ENCODE peak calls at places on chromosome 16, in eight cellular contexts. Y is NCI-H2081 treated with DMSO at 0.1 percent for 48 hours, O is putamen, T is HS-27A, W is astrocyte of the cerebellum, E is pons, Q is mucosa of gallbladder, S is RWPE1. F is an unnamed sample.

GRCh38 chr16:78962457-78962929 is 638.0 kb downstream of the MAF start:
- DNase-seq in Y (no peak), O (no peak), T (no peak), W (no peak), E (no peak), Q (no peak), S (no peak), F (no peak)

GRCh38 chr16:57166951-57167350 is 18.9 kb downstream of the PSME3IP1 start:
- DNase-seq in Y (no peak), O (no peak), T (no peak), W (peak; percentile 33), E (peak; percentile 79), Q (no peak), S (no peak), F (peak; percentile 91)

GRCh38 chr16:66521951-66522771 is 27.8 kb downstream of the TK2 start:
- DNase-seq in Y (no peak), O (no peak), T (peak; percentile 34), W (peak; percentile 94), E (peak; percentile 62), Q (no peak), S (no peak), F (peak; percentile 81)

GRCh38 chr16:77295896-77296295 is 96.7 kb downstream of the SYCE1L start:
- DNase-seq in Y (no peak), O (no peak), T (no peak), W (no peak), E (no peak), Q (no peak), S (no peak), F (peak; percentile 41)

GRCh38 chr16:21336231-21336630 is 58.1 kb upstream of the CRYM start:
- DNase-seq in Y (no peak), O (no peak), T (no peak), W (no peak), E (no peak), Q (no peak), S (no peak), F (peak; percentile 49)

GRCh38 chr16:86044241-86044671 is 145.3 kb downstream of the IRF8 start:
- DNase-seq in Y (no peak), O (no peak), T (no peak), W (peak; percentile 15), E (no peak), Q (peak; percentile 21), S (peak; percentile 38), F (no peak)

GRCh38 chr16:17512636-17513220 is 42.0 kb upstream of the XYLT1 start:
- DNase-seq in Y (no peak), O (no peak), T (no peak), W (no peak), E (no peak), Q (no peak), S (no peak), F (no peak)

GRCh38 chr16:23948949-23949392 is 113.2 kb downstream of the PRKCB start:
- DNase-seq in Y (no peak), O (no peak), T (no peak), W (no peak), E (no peak), Q (peak; percentile 42), S (no peak), F (no peak)

GRCh38 chr16:57698812-57699405 is 4.3 kb downstream of the DRC7 start:
- DNase-seq in Y (no peak), O (no peak), T (no peak), W (no peak), E (no peak), Q (no peak), S (no peak), F (no peak)

GRCh38 chr16:49687603-49688002 is 168.3 kb downstream of the ZNF423 start:
- DNase-seq in Y (no peak), O (no peak), T (no peak), W (no peak), E (no peak), Q (no peak), S (no peak), F (no peak)

GRCh38 chr16:64240586-64240985 is 881.3 kb downstream of the CDH11 start:
- DNase-seq in Y (no peak), O (no peak), T (no peak), W (no peak), E (no peak), Q (no peak), S (no peak), F (no peak)

GRCh38 chr16:12728471-12728870 is 75.2 kb downstream of the CPPED1 start:
- DNase-seq in Y (no peak), O (no peak), T (no peak), W (no peak), E (no peak), Q (no peak), S (no peak), F (no peak)

GRCh38 chr16:83609178-83609577 is 198.6 kb upstream of the HSBP1 start:
- DNase-seq in Y (no peak), O (no peak), T (no peak), W (no peak), E (no peak), Q (no peak), S (no peak), F (no peak)

GRCh38 chr16:20614201-20615141 is 38.3 kb upstream of the ACSM2B start:
- DNase-seq in Y (no peak), O (no peak), T (no peak), W (no peak), E (no peak), Q (no peak), S (no peak), F (no peak)

GRCh38 chr16:66293932-66294331 is 72.6 kb upstream of the CDH5 start:
- DNase-seq in Y (no peak), O (no peak), T (no peak), W (no peak), E (no peak), Q (no peak), S (no peak), F (no peak)

GRCh38 chr16:75092777-75093176 is 23.8 kb downstream of the LDHD start:
- DNase-seq in Y (no peak), O (no peak), T (no peak), W (no peak), E (no peak), Q (peak; percentile 49), S (no peak), F (no peak)

GRCh38 chr16:56734429-56734828 is 4.5 kb downstream of the NUP93 start:
- DNase-seq in Y (no peak), O (no peak), T (no peak), W (no peak), E (no peak), Q (no peak), S (no peak), F (peak; percentile 21)

GRCh38 chr16:71453051-71453450 is 9.0 kb downstream of the ZNF23 start:
- DNase-seq in Y (no peak), O (no peak), T (no peak), W (no peak), E (no peak), Q (no peak), S (no peak), F (no peak)

GRCh38 chr16:50252082-50252611 is 14.2 kb upstream of the ADCY7 start:
- DNase-seq in Y (no peak), O (peak; percentile 42), T (no peak), W (no peak), E (no peak), Q (peak; percentile 9), S (no peak), F (no peak)

GRCh38 chr16:79429276-79430128 is 171.0 kb downstream of the MAF start:
- DNase-seq in Y (no peak), O (no peak), T (no peak), W (no peak), E (no peak), Q (no peak), S (no peak), F (no peak)

GRCh38 chr16:88730632-88731607 is 24.6 kb downstream of the CTU2 start:
- DNase-seq in Y (no peak), O (no peak), T (no peak), W (no peak), E (no peak), Q (no peak), S (no peak), F (no peak)

GRCh38 chr16:78340590-78340989 is 241.1 kb downstream of the WWOX start:
- DNase-seq in Y (no peak), O (no peak), T (no peak), W (no peak), E (no peak), Q (no peak), S (no peak), F (no peak)

GRCh38 chr16:4966736-4967453 is 8.8 kb downstream of the SEC14L5 start:
- DNase-seq in Y (no peak), O (no peak), T (no peak), W (no peak), E (no peak), Q (no peak), S (no peak), F (no peak)

GRCh38 chr16:3513892-3514600 is 13.2 kb downstream of the CLUAP1 start:
- DNase-seq in Y (no peak), O (no peak), T (no peak), W (no peak), E (no peak), Q (no peak), S (no peak), F (peak; percentile 81)

GRCh38 chr16:54136276-54136625 is 150.3 kb downstream of the IRX3 start:
- DNase-seq in Y (no peak), O (no peak), T (no peak), W (no peak), E (no peak), Q (no peak), S (peak; percentile 13), F (peak; percentile 67)

GRCh38 chr16:11035096-11035495 is 90.7 kb downstream of the CLEC16A start:
- DNase-seq in Y (no peak), O (no peak), T (no peak), W (no peak), E (no peak), Q (no peak), S (no peak), F (no peak)

GRCh38 chr16:61814716-61815347 is 221.4 kb downstream of the CDH8 start:
- DNase-seq in Y (no peak), O (no peak), T (no peak), W (no peak), E (no peak), Q (no peak), S (no peak), F (no peak)

GRCh38 chr16:25707553-25707952 is 15.8 kb downstream of the HS3ST4 start:
- DNase-seq in Y (no peak), O (no peak), T (no peak), W (no peak), E (no peak), Q (no peak), S (no peak), F (no peak)

F was measured in epithelial cell of esophagus.